ENCODE peak calls at places on chromosomes 13 and 19, in four cellular contexts. One of them, this sample, is unnamed.

GRCh38 chr13:40220299-40220935 is 446.0 kb downstream of the FOXO1 start:
- DNase-seq in stimulated activated CD4-positive, alpha-beta T cell treated with anti-CD3 and anti-CD28 coated beads, TNF-alpha, amount 100 ng/mL, for 48 hours: no peak
- DNase-seq in heart left ventricle: no peak
- DNase-seq in T follicular helper cell: no peak
- DNase-seq in this sample: no peak

GRCh38 chr19:53537126-53537522 is 821 bp upstream of the ZNF331 start:
- DNase-seq in heart left ventricle: no peak
- DNase-seq in stimulated activated CD4-positive, alpha-beta T cell treated with anti-CD3 and anti-CD28 coated beads, TNF-alpha, amount 100 ng/mL, for 48 hours: no peak
- DNase-seq in T follicular helper cell: no peak
- DNase-seq in this sample: no peak

GRCh38 chr19:14090509-14091085 is at the start of gene SAMD1:
- DNase-seq in T follicular helper cell: peak
- DNase-seq in stimulated activated CD4-positive, alpha-beta T cell treated with anti-CD3 and anti-CD28 coated beads, TNF-alpha, amount 100 ng/mL, for 48 hours: peak
- DNase-seq in heart left ventricle: peak
- DNase-seq in this sample: peak

GRCh38 chr19:55777528-55777927 is 8.6 kb downstream of the RFPL4AL1 start:
- DNase-seq in heart left ventricle: no peak
- DNase-seq in stimulated activated CD4-positive, alpha-beta T cell treated with anti-CD3 and anti-CD28 coated beads, TNF-alpha, amount 100 ng/mL, for 48 hours: no peak
- DNase-seq in T follicular helper cell: no peak
- DNase-seq in this sample: no peak

GRCh38 chr19:10872551-10873107 is 1.3 kb downstream of the CARM1 start:
- DNase-seq in T follicular helper cell: no peak
- DNase-seq in heart left ventricle: no peak
- DNase-seq in stimulated activated CD4-positive, alpha-beta T cell treated with anti-CD3 and anti-CD28 coated beads, TNF-alpha, amount 100 ng/mL, for 48 hours: no peak
- DNase-seq in this sample: peak

GRCh38 chr13:42363941-42364612 is 92.1 kb downstream of the AKAP11 start:
- DNase-seq in stimulated activated CD4-positive, alpha-beta T cell treated with anti-CD3 and anti-CD28 coated beads, TNF-alpha, amount 100 ng/mL, for 48 hours: no peak
- DNase-seq in T follicular helper cell: no peak
- DNase-seq in heart left ventricle: no peak
- DNase-seq in this sample: no peak

GRCh38 chr19:50331187-50332013 is 2.2 kb upstream of the KCNC3 start:
- DNase-seq in heart left ventricle: no peak
- DNase-seq in T follicular helper cell: no peak
- DNase-seq in stimulated activated CD4-positive, alpha-beta T cell treated with anti-CD3 and anti-CD28 coated beads, TNF-alpha, amount 100 ng/mL, for 48 hours: no peak
- DNase-seq in this sample: no peak

GRCh38 chr19:55196803-55197202 is 12.5 kb downstream of the PTPRH start:
- DNase-seq in heart left ventricle: no peak
- DNase-seq in stimulated activated CD4-positive, alpha-beta T cell treated with anti-CD3 and anti-CD28 coated beads, TNF-alpha, amount 100 ng/mL, for 48 hours: no peak
- DNase-seq in T follicular helper cell: no peak
- DNase-seq in this sample: no peak

GRCh38 chr19:588758-589692 is 656 bp upstream of the HCN2 start:
- DNase-seq in heart left ventricle: no peak
- DNase-seq in T follicular helper cell: no peak
- DNase-seq in stimulated activated CD4-positive, alpha-beta T cell treated with anti-CD3 and anti-CD28 coated beads, TNF-alpha, amount 100 ng/mL, for 48 hours: no peak
- DNase-seq in this sample: no peak

GRCh38 chr13:107347641-107348369 is 779.9 kb upstream of the ARGLU1 start:
- DNase-seq in heart left ventricle: no peak
- DNase-seq in T follicular helper cell: no peak
- DNase-seq in stimulated activated CD4-positive, alpha-beta T cell treated with anti-CD3 and anti-CD28 coated beads, TNF-alpha, amount 100 ng/mL, for 48 hours: no peak
- DNase-seq in this sample: no peak

GRCh38 chr13:21965095-21965494 is 294.2 kb downstream of the FGF9 start:
- DNase-seq in T follicular helper cell: no peak
- DNase-seq in stimulated activated CD4-positive, alpha-beta T cell treated with anti-CD3 and anti-CD28 coated beads, TNF-alpha, amount 100 ng/mL, for 48 hours: no peak
- DNase-seq in heart left ventricle: no peak
- DNase-seq in this sample: no peak